ENCODE peak calls at places on chromosomes 1 and 21, in four cellular contexts. I, M, J and G are unnamed samples.

GRCh38 chr1:101071470-101071886 is 45.9 kb upstream of the DPH5 start:
- DNase-seq in I (no peak), M (no peak), J (no peak), G (no peak)

GRCh38 chr1:218165687-218166088 is 119.4 kb upstream of the RRP15 start:
- DNase-seq in I (no peak), M (no peak), J (no peak), G (no peak)

GRCh38 chr1:96721053-96721381 is 567 bp upstream of the PTBP2 start:
- DNase-seq in I (no peak), M (no peak), J (no peak), G (no peak)

GRCh38 chr1:85033221-85033620 is 15.1 kb downstream of the MCOLN3 start:
- DNase-seq in I (no peak), M (no peak), J (no peak), G (no peak)

GRCh38 chr1:33982419-33982818 is 118.5 kb downstream of the HMGB4 start:
- DNase-seq in I (no peak), M (no peak), J (no peak), G (no peak)

GRCh38 chr1:37752583-37753471 is 12.1 kb downstream of the EPHA10 start:
- DNase-seq in I (no peak), M (peak; percentile 53), J (peak; percentile 9), G (peak; percentile 56)

GRCh38 chr1:17251246-17251645 is 2.3 kb downstream of the PADI3 start:
- DNase-seq in I (no peak), M (no peak), J (no peak), G (no peak)

GRCh38 chr1:174244017-174244416 is 84.7 kb downstream of the RABGAP1L start:
- DNase-seq in I (no peak), M (no peak), J (no peak), G (no peak)

GRCh38 chr1:25756210-25756609 is 43.8 kb upstream of the SELENON start:
- DNase-seq in I (no peak), M (no peak), J (no peak), G (no peak)

GRCh38 chr1:85203573-85204169 is 2.9 kb upstream of the SYDE2 start:
- DNase-seq in I (no peak), M (no peak), J (no peak), G (no peak)

GRCh38 chr1:44050261-44050660 is 19.0 kb upstream of the SLC6A9 start:
- DNase-seq in I (no peak), M (no peak), J (no peak), G (no peak)

GRCh38 chr1:46065405-46065804 is 67.0 kb downstream of the PIK3R3 start:
- DNase-seq in I (no peak), M (no peak), J (no peak), G (no peak)

GRCh38 chr1:234958702-234959649 is 169.7 kb downstream of the TOMM20 start:
- DNase-seq in I (no peak), M (no peak), J (no peak), G (no peak)

GRCh38 chr21:42263591-42264131 is 44.7 kb downstream of the ABCG1 start:
- DNase-seq in I (peak; percentile 69), M (no peak), J (no peak), G (peak; percentile 77)

GRCh38 chr1:27011058-27011764 is 1.4 kb downstream of the TENT5B start:
- DNase-seq in I (peak; percentile 87), M (peak; percentile 83), J (peak; percentile 92), G (no peak)

GRCh38 chr1:38292969-38293368 is 246.4 kb upstream of the POU3F1 start:
- DNase-seq in I (no peak), M (no peak), J (no peak), G (no peak)

DNA sequence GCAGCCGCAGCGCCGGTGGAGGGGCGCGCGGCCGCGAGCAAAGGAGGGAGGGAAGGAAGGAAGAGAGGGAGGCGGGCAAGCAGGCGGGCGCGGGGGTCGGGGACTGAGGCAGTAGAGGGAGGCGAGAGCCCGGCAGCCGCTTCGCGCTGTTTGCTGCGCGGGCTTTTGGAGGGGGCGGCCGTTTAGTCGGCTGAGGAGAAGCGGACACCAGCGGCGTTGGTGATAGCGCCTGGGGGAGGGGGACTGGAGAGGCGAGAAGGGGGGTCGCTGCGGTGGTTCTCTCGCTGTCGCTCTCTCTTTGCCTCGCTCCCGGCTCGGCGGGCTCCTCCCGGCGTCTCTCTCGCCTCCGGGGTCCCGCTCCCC is at the start of gene HS2ST1:
- DNase-seq in I (no peak), M (peak; percentile 17), J (no peak), G (no peak)
- H3K4me1 ChIP-seq in I (peaks cover 5% of the 10 kb centered on the region), M (peaks cover 16% of the 10 kb centered on the region), J (peaks cover 5% of the 10 kb centered on the region), G (peaks cover 3% of the 10 kb centered on the region)

GRCh38 chr1:22660716-22661241 is 7.7 kb downstream of the C1QB start:
- DNase-seq in I (no peak), M (no peak), J (no peak), G (no peak)
- H3K4me1 ChIP-seq in I (no peaks in the 10 kb centered on the region), M (no peaks in the 10 kb centered on the region), J (no peaks in the 10 kb centered on the region), G (no peaks in the 10 kb centered on the region)

GRCh38 chr1:31055501-31055900 is 10.0 kb downstream of the PUM1 start:
- DNase-seq in I (no peak), M (no peak), J (no peak), G (no peak)

GRCh38 chr1:31058012-31058411 is 7.5 kb downstream of the PUM1 start:
- DNase-seq in I (no peak), M (no peak), J (no peak), G (no peak)

GRCh38 chr1:31054958-31055481 is 10.5 kb downstream of the PUM1 start:
- DNase-seq in I (no peak), M (no peak), J (no peak), G (no peak)

GRCh38 chr1:31054349-31054748 is 11.2 kb downstream of the PUM1 start:
- DNase-seq in I (no peak), M (no peak), J (peak; percentile 48), G (no peak)

DNA sequence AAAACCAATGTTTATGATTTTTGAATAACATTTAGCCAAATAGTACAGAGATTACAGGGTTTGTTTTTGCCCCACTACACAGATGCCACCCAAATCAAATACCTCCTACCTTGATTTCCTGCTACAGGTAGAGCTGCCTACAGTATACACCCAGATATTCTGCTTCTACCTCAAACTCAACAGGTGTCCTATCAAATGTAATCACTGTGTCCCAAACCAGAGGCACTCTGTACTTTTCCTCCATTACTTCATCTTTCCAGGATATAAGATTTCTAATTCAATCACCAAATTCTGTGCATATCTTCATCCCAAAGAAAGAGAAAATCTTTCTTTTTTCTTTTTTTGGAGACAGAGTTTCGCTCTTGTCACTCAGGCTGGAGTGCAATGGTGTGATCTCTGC is 9.6 kb downstream of the PUM1 start:
- DNase-seq in I (no peak), M (no peak), J (no peak), G (no peak)
- H3K4me1 ChIP-seq in I (no peaks in the 10 kb centered on the region), M (peaks cover 7% of the 10 kb centered on the region), J (peaks cover 7% of the 10 kb centered on the region), G (peaks cover 6% of the 10 kb centered on the region)

DNA sequence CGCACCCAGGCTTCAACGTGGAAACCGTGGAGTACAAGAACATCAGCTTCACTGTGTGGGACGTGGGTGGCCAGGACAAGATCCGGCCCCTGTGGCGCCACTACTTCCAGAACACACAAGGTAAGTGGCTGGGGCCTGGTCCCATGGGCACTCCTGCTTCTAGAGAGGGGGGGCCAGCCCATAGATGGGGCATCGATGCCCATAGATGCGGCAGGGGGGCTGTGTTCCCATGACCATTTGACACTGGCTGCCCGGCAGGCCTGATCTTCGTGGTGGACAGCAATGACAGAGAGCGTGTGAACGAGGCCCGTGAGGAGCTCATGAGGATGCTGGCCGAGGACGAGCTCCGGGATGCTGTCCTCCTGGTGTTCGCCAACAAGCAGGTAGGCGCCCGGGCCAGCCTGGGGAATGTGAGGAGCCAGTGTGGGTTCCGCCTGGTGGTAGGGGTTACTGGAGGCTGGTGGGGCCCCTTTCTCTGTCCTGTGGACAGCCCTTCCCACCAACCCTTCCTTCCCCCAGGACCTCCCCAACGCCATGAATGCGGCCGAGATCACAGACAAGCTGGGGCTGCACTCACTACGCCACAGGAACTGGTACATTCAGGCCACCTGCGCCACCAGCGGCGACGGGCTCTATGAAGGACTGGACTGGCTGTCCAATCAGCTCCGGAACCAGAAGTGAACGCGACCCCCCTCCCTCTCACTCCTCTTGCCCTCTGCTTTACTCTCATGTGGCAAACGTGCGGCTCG is 5.6 kb downstream of the C1orf35 start:
- DNase-seq in I (no peak), M (no peak), J (no peak), G (peak; percentile 10)
- H3K4me1 ChIP-seq in I (peaks cover 9% of the 10 kb centered on the region), M (peaks cover 6% of the 10 kb centered on the region), J (no peaks in the 10 kb centered on the region), G (peaks cover 3% of the 10 kb centered on the region)

GRCh38 chr1:226725870-226726212 is 13.2 kb downstream of the ITPKB start:
- DNase-seq in I (no peak), M (no peak), J (no peak), G (no peak)
- H3K4me1 ChIP-seq in I (peaks cover 31% of the 10 kb centered on the region), M (peaks cover 5% of the 10 kb centered on the region), J (no peaks in the 10 kb centered on the region), G (peaks cover 21% of the 10 kb centered on the region)

DNA sequence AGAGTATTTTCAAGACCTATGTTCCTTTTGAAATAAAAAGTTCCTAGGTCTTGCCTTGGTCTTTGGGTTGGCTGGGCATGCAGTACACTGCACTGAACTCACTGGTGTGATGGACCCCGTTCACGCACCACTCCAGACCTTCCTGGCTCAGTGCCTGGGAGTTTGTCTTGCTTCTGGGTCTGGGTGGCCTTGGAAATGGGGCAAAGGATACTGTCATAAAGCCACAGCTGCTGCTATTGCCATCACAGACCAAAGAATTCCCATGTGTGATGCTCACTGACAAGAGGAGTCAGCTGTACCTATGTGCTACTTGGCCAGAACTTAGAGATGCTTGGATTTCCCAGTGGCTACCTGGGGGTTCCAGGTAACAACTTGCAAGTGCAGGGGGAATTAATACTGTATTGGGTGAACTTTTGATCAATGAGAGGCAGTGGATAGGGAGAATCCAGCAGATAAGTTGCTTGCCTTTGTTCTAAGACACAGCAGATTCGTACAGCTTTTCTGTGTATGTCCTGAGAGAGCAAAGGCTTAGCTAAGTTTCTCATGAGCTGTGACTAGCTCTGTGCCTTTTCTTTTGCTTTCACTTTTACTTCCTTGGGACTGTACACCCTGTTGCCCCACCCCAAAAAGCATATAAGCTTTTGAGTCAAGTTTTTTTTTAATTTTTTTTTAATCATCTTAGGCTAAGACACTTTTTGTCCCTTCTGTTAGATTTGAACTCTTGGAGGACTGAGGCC is 115.3 kb downstream of the RUNX1 start:
- DNase-seq in I (no peak), M (no peak), J (no peak), G (no peak)
- H3K4me1 ChIP-seq in I (no peaks in the 10 kb centered on the region), M (peaks cover 17% of the 10 kb centered on the region), J (peaks cover 5% of the 10 kb centered on the region), G (peaks cover 1% of the 10 kb centered on the region)

DNA sequence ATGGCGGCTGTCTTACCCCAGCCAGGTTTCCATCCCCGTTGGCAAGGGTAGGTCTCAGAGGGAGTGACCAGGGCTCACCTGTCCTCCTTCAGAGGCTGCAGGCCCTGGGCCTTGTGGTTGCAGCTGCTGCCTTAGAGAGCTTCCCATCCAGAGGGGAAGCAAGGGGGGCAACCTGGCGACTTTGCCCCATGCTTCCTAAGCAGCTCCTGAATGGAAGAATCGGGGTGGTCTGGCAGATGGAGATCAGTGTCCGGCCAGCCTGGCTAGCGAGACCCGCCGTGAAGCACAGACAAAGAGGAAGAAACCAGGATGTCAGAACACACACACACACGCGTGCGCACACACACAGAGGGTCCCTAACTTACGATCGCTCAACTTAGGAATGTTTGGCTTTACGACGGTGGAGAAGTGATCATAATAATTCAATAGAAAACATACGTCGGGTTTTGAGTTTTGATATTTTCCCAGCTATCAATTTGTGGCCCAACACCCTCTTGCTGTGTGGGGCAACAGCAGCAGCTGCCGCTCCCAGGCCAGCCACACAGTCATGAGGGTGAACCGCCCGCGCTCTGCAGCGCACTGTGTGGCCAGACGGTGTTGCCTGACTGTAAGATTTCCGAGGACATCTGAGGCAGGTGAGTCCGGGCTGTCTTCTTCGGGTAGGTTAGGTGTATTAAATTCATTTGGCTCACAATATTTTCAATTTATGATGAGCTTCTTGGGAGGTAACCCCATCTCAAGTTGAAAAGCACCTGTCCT is 113.0 kb upstream of the ARHGEF16 start:
- DNase-seq in I (no peak), M (no peak), J (no peak), G (no peak)
- H3K4me1 ChIP-seq in I (no peaks in the 10 kb centered on the region), M (no peaks in the 10 kb centered on the region), J (no peaks in the 10 kb centered on the region), G (no peaks in the 10 kb centered on the region)